ENCODE peak calls at places on chromosomes 13 and 19, in four cellular contexts. N is Peyer's patch, H is transverse colon, P is breast epithelium. Z is an unnamed sample.

GRCh38 chr19:16949496-16950023 is 60.8 kb downstream of the F2RL3 start:
- DNase-seq in N (no peak), H (no peak), P (peak; percentile 9), Z (no peak)

GRCh38 chr19:44548736-44549135 is 19.3 kb upstream of the CEACAM20 start:
- DNase-seq in N (no peak), H (no peak), P (no peak), Z (no peak)

GRCh38 chr19:57615346-57615745 is 1.3 kb downstream of the ZNF134 start:
- DNase-seq in N (no peak), P (no peak), H (no peak), Z (peak; percentile 16)

GRCh38 chr19:6519289-6519688 is 11.5 kb upstream of the TNFSF9 start:
- DNase-seq in H (no peak), N (no peak), P (no peak), Z (no peak)

GRCh38 chr13:26658972-26659371 is 101.5 kb downstream of the WASF3 start:
- DNase-seq in H (no peak), P (no peak), N (no peak), Z (no peak)

GRCh38 chr19:28934626-28935025 is 278.3 kb downstream of the UQCRFS1 start:
- DNase-seq in P (no peak), H (no peak), N (no peak), Z (no peak)

GRCh38 chr13:31824705-31825512 is 85.6 kb downstream of the RXFP2 start:
- DNase-seq in N (no peak), H (no peak), P (no peak), Z (no peak)

GRCh38 chr19:14019100-14019499 is 8.8 kb upstream of the RLN3 start:
- DNase-seq in H (no peak), N (no peak), P (no peak), Z (no peak)

GRCh38 chr13:39485314-39485700 is 117.7 kb downstream of the LHFPL6 start:
- DNase-seq in P (no peak), H (no peak), N (no peak), Z (no peak)

GRCh38 chr13:50955807-50956206 is 46.2 kb downstream of the RNASEH2B start:
- DNase-seq in N (no peak), P (no peak), H (no peak), Z (no peak)

GRCh38 chr13:29187584-29187983 is 367.4 kb downstream of the MTUS2 start:
- DNase-seq in P (no peak), H (no peak), N (no peak), Z (no peak)

GRCh38 chr19:15432629-15433518 is 14.1 kb upstream of the AKAP8L start:
- DNase-seq in H (peak; percentile 94), P (peak; percentile 92), N (peak; percentile 83), Z (peak; percentile 95)

GRCh38 chr19:5703819-5704818 is 14.0 kb downstream of the RPL36 start:
- DNase-seq in H (no peak), N (no peak), P (no peak), Z (no peak)

GRCh38 chr19:16795731-16796130 is 33.5 kb upstream of the SIN3B start:
- DNase-seq in H (no peak), P (no peak), N (no peak), Z (no peak)

GRCh38 chr19:17311455-17312248 is 2.3 kb downstream of the DDA1 start:
- DNase-seq in N (no peak), H (no peak), P (no peak), Z (no peak)

GRCh38 chr13:37109080-37109678 is 3.7 kb upstream of the CSNK1A1L start:
- DNase-seq in N (no peak), P (no peak), H (no peak), Z (no peak)

GRCh38 chr19:15265849-15266248 is 33.6 kb upstream of the EPHX3 start:
- DNase-seq in N (peak; percentile 30), H (peak; percentile 75), P (peak; percentile 81), Z (no peak)

DNA sequence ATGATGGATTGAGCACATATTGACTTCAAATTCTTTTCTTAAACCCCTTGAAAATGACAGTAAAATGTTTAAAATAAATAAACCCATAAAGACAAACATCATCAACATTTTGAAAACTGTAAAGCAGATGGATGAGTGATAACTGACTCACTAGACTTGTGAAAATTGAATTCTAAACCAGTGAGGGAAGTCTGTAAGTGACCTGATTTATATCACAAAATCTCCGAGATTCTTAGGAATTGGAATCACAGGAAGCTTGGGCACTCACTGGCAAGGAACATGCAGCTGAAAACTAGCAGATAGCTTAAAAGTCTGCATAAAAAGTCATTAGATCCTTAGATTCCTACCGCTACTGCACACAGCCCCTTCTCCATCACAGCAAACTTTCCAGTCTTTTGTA is 51.3 kb upstream of the TSC22D1 start:
- DNase-seq in P (no peak), N (no peak), H (no peak), Z (no peak)
- H3K4me3 ChIP-seq in P (no peak overlapping the region), N (no peak overlapping the region), H (no peak overlapping the region), Z (no peak overlapping the region)

GRCh38 chr13:40639226-40639681 is 27.2 kb downstream of the FOXO1 start:
- DNase-seq in N (no peak), H (no peak), P (no peak), Z (no peak)

GRCh38 chr13:40632915-40633314 is 33.5 kb downstream of the FOXO1 start:
- DNase-seq in P (no peak), H (no peak), N (no peak), Z (no peak)

GRCh38 chr13:40631605-40632004 is 34.8 kb downstream of the FOXO1 start:
- DNase-seq in N (no peak), P (no peak), H (no peak), Z (no peak)

GRCh38 chr13:40637644-40638043 is 28.8 kb downstream of the FOXO1 start:
- DNase-seq in H (peak; percentile 67), N (no peak), P (no peak), Z (no peak)

DNA sequence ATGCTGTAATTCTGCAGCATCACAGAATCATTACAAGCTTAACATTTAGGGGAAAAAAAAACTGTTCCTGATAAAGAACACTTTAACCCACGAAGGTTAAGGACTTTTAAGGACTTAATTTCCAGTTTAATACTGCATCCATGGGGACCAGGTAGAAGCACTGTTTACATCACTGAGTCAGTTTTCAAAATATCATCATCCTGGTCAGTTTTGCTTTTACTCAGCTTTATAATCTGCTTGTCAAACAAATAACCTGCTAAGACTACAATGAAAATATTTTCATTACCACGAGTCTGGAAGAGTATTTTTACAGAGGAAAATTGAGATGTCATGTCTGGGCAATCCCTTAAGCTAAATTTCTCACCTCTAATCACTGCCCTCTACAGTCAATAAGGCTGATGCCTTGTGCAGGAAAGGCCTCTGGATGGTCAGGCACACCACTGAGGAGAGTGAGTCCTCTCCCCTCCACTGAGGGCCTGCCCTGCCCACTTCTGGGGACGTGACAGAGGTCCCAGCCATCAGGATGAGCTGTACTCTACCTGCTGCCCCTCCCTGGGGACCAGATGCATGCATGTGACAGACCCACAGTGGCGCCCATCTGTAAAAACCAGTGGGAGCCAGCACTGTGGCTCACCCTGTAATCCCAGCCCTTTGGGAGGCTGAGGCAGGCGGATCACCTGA is 31.0 kb downstream of the FOXO1 start:
- DNase-seq in N (no peak), P (no peak), H (no peak), Z (no peak)
- H3K4me1 ChIP-seq in N (no peaks in the 10 kb centered on the region), P (no peaks in the 10 kb centered on the region), H (peaks cover 34% of the 10 kb centered on the region), Z (peaks cover 31% of the 10 kb centered on the region)

DNA sequence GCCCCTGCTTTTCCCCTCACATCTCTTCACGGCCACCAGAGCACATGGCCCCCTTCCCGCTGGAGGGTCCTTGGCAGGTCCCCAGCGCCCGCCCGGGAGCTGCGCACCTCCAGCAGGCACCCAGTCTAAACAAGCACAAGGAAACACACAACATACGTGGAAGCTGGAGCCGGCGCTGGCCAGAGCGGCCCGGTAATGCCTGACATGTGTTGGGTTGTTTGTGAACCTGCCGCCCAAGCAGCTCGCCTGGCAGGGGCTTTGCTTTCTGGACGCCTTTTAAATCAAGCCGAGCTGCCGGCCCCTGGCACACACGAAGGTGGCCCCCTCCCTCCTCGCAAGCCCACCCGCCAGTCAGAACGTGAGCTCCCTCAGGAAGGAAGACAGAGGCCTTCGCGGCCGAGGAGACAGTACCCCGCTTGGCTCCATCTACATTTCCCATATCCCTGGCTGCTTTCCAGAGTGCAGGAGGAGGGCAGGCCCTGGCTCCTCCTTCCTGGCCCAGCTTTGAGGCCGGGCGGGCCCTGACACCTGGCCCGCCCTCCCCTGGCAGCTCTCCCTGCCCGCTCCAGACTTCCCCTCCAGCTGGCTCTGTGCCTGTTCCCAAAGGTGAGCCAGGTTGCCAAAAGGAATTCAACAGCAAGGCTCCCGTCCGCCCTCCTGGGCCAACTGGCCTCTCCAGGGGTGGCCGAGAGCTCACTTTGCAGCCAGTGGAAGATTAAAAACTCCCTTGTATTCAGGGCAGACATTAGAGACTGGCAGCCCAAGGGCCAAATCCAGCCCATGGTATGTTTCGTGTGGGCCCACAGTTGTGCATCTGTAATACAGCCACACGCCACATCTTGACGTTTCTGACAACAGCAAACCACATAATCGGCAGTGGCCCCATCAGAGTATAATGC is 28.7 kb downstream of the COMP start:
- DNase-seq in P (peak; percentile 96), H (peak; percentile 87), N (no peak), Z (no peak)
- H3K4me3 ChIP-seq in P (peak overlapping the region; percentile 27), H (no peak overlapping the region), N (no peak overlapping the region), Z (no peak overlapping the region)

DNA sequence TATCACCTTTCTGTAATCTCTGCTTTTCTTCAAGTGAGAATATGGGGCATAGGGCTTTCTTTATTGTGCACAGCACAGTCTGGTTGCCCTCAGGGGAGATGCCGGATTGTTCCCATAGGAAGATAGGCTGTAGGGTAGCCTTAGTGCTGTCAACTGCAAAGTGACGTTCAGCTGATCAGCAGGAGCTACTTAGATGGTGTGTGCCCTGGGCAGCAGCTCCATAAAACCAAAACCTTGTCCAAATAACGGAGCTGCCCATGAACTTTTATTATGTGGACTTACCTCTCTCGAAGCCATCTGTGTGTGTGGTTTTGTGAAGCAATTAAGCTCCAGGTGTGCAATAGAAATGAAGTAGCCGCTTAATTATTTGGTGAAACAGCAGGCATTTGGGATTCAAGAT is 120.0 kb upstream of the RNF113B start:
- DNase-seq in H (no peak), N (no peak), P (no peak), Z (no peak)
- H3K4me1 ChIP-seq in H (peaks cover 39% of the 10 kb centered on the region), N (no peaks in the 10 kb centered on the region), P (peaks cover 16% of the 10 kb centered on the region), Z (no peaks in the 10 kb centered on the region)

DNA sequence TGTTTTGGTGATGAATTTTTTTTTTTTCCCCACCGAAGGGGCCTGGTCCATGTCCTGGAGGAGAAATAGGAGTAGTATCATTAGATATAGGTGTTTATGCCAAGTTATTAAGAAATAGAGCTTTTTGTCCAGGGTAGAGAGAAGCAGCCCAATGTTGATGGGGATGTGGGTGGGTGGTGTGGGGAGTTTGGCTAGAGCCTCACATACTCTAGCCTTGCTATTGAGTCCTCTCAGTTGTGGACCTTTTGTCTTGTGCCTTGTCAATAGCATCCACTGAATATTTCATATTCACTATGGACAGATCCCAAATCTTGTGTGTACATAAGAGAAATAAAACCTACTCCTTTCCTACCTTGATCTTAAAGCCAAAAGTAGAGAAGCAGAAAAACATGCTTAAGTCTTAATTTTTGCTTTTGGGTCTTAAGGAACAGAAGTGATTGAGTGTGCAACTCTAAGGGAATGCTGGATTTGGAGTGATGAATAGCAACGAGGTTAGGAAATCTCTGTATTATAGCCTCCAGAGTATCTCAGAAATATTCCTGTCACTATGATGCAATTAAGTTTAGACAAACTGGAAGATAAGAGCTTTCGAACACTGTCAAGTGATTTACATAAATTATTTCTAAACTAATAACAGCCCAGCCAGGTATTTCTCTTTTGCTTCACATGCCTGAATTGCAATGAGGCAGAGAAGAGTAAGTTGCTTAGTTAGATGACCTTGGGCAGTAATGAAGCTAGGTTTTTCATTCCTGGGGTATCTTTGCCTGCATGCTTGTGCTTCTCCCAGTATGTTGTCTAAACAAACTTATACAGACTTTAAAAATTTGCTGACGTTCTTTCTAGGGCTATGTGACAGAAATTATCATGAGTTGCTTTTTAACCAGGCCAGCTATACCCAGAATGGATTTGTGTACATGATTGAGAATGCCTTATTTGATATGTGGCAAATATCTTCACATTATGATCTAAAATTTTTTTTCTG is 134.3 kb downstream of the LMO7 start:
- DNase-seq in N (no peak), H (no peak), P (no peak), Z (no peak)
- H3K4me3 ChIP-seq in N (no peak overlapping the region), H (no peak overlapping the region), P (no peak overlapping the region), Z (no peak overlapping the region)

GRCh38 chr13:98503175-98504028 is 73.5 kb downstream of the STK24 start:
- DNase-seq in N (peak; percentile 15), P (no peak), H (no peak), Z (no peak)
- H3K4me1 ChIP-seq in N (no peaks in the 10 kb centered on the region), P (peaks cover 3% of the 10 kb centered on the region), H (peaks cover 44% of the 10 kb centered on the region), Z (peaks cover 29% of the 10 kb centered on the region)

Z was measured in naive thymus-derived CD4-positive, alpha-beta T cell.